ENCODE peak calls at places on chromosomes 4 and X, in five cellular contexts. P is pancreas; R is psoas muscle; K is heart left ventricle; W is central memory CD8-positive, alpha-beta T cell. Z is an unnamed sample.

GRCh38 chr4:9976781-9977180 is 44.5 kb downstream of the SLC2A9 start:
- ATAC-seq in R (no peak), W (no peak), P (no peak), K (no peak), Z (no peak)

GRCh38 chr4:617644-618330 is 7.6 kb upstream of the PDE6B start:
- ATAC-seq in P (no peak), R (no peak), W (no peak), K (no peak), Z (no peak)

GRCh38 chr4:157045507-157046127 is 30.3 kb upstream of the GLRB start:
- ATAC-seq in R (peak), P (peak), W (no peak), K (peak), Z (peak)

GRCh38 chrX:29488919-29489318 is 726.4 kb upstream of the MAGEB2 start:
- ATAC-seq in P (no peak), K (no peak), W (no peak), R (no peak), Z (no peak)

GRCh38 chr4:184732126-184732525 is 1.8 kb downstream of the CENPU start:
- ATAC-seq in P (no peak), R (no peak), K (no peak), W (no peak), Z (no peak)

GRCh38 chr4:26723216-26723615 is 137.4 kb upstream of the STIM2 start:
- ATAC-seq in R (no peak), K (no peak), P (no peak), W (peak), Z (no peak)

GRCh38 chr4:15516494-15516893 is 46.8 kb downstream of the CC2D2A start:
- ATAC-seq in K (no peak), R (no peak), P (no peak), W (no peak), Z (no peak)

GRCh38 chr4:80171251-80171650 is 26.1 kb upstream of the PRDM8 start:
- ATAC-seq in K (no peak), W (no peak), P (no peak), R (no peak), Z (no peak)

GRCh38 chrX:69313622-69314290 is 148.5 kb upstream of the PJA1 start:
- ATAC-seq in R (no peak), W (no peak), K (no peak), P (no peak), Z (no peak)

GRCh38 chrX:20352504-20352903 is 85.8 kb upstream of the RPS6KA3 start:
- ATAC-seq in P (no peak), R (no peak), W (no peak), K (no peak), Z (no peak)

GRCh38 chrX:45756562-45756961 is 555.9 kb upstream of the DIPK2B start:
- ATAC-seq in K (no peak), P (no peak), R (no peak), W (no peak), Z (no peak)

GRCh38 chr4:166198516-166198915 is 325.5 kb downstream of the TLL1 start:
- ATAC-seq in P (no peak), K (no peak), W (no peak), R (no peak), Z (no peak)

GRCh38 chr4:38621004-38621684 is 42.9 kb upstream of the KLF3 start:
- ATAC-seq in K (no peak), W (no peak), P (peak), R (peak), Z (peak)

GRCh38 chr4:67575889-67576329 is 17.4 kb downstream of the STAP1 start:
- ATAC-seq in R (no peak), W (no peak), P (no peak), K (no peak), Z (no peak)

GRCh38 chrX:111868726-111869638 is 7.0 kb upstream of the TRPC5OS start:
- ATAC-seq in W (no peak), R (peak), K (no peak), P (peak), Z (peak)

GRCh38 chr4:158826882-158827281 is 58.1 kb downstream of the FNIP2 start:
- ATAC-seq in W (no peak), K (no peak), P (peak), R (no peak), Z (no peak)

GRCh38 chr4:184448828-184449227 is 25.5 kb downstream of the IRF2 start:
- ATAC-seq in R (peak), K (peak), W (peak), P (peak), Z (peak)

GRCh38 chr4:14582658-14583057 is 419.6 kb upstream of the CPEB2 start:
- ATAC-seq in P (no peak), R (no peak), W (no peak), K (no peak), Z (no peak)

GRCh38 chr4:150573534-150573933 is 8.4 kb upstream of the MAB21L2 start:
- ATAC-seq in W (no peak), K (no peak), R (no peak), P (no peak), Z (no peak)

GRCh38 chr4:2280531-2281300 is 18.8 kb upstream of the MXD4 start:
- ATAC-seq in K (no peak), P (no peak), R (no peak), W (no peak), Z (no peak)

Z was measured in gastroesophageal sphincter.